ENCODE peak calls at places on chromosomes 1 and 21, in ten cellular contexts. X is fibroblast of villous mesenchyme, F is fibroblast of the aortic adventitia, T is foreskin fibroblast, V is tibial artery, C is fibroblast of mammary gland, R is heart left ventricle, B is suprapubic skin, Z is OCI-LY7, U is transverse colon. N is an unnamed sample.

GRCh38 chr1:94620345-94621031 is 78.9 kb upstream of the F3 start:
- DNase-seq in X (no peak), F (no peak), R (no peak), Z (no peak), T (no peak), V (no peak), B (no peak), C (no peak), U (no peak), N (no peak)

GRCh38 chr1:223847781-223848345 is 2.1 kb upstream of the TP53BP2 start:
- DNase-seq in Z (no peak), C (no peak), B (no peak), F (no peak), U (no peak), T (no peak), R (no peak), V (no peak), X (no peak), N (no peak)

GRCh38 chr1:20494609-20495311 is 8.8 kb upstream of the CAMK2N1 start:
- DNase-seq in U (no peak), B (no peak), T (peak; percentile 95), R (no peak), V (no peak), Z (no peak), X (peak; percentile 59), F (peak; percentile 94), C (peak; percentile 98), N (peak; percentile 45)

GRCh38 chr1:231420959-231421615 is 1.0 kb downstream of the EGLN1 start:
- DNase-seq in F (peak; percentile 54), R (peak; percentile 39), U (peak; percentile 51), C (peak; percentile 39), V (peak; percentile 33), X (peak; percentile 59), B (peak; percentile 70), T (no peak), Z (peak; percentile 75), N (no peak)

GRCh38 chr1:200147742-200148141 is 120.2 kb downstream of the NR5A2 start:
- DNase-seq in X (no peak), R (no peak), V (no peak), Z (no peak), B (no peak), C (no peak), U (no peak), T (no peak), F (no peak), N (no peak)

GRCh38 chr1:93670141-93670540 is 11.5 kb downstream of the BCAR3 start:
- DNase-seq in C (peak; percentile 93), V (no peak), U (no peak), F (peak; percentile 91), X (peak; percentile 81), T (peak; percentile 79), B (no peak), Z (no peak), R (peak; percentile 66), N (peak; percentile 89)

GRCh38 chr1:51576085-51576444 is 40.8 kb upstream of the OSBPL9 start:
- DNase-seq in U (no peak), R (no peak), F (no peak), Z (no peak), T (no peak), V (no peak), X (no peak), B (no peak), C (no peak), N (no peak)

GRCh38 chr21:41411449-41412089 is 14.5 kb upstream of the MX1 start:
- DNase-seq in Z (peak; percentile 43), R (no peak), X (no peak), U (peak; percentile 83), T (no peak), C (peak; percentile 14), V (no peak), F (no peak), B (no peak), N (no peak)

GRCh38 chr1:233735331-233735730 is 121.4 kb downstream of the KCNK1 start:
- DNase-seq in F (no peak), U (no peak), Z (no peak), V (no peak), C (no peak), B (no peak), X (no peak), T (no peak), R (no peak), N (no peak)

GRCh38 chr1:233737341-233737740 is 123.4 kb downstream of the KCNK1 start:
- DNase-seq in B (no peak), F (no peak), C (no peak), U (no peak), R (no peak), V (no peak), Z (no peak), X (no peak), T (no peak), N (no peak)

GRCh38 chr1:233738396-233738795 is 124.5 kb downstream of the KCNK1 start:
- DNase-seq in R (no peak), B (no peak), U (no peak), X (no peak), T (no peak), V (no peak), Z (no peak), C (no peak), F (no peak), N (no peak)

GRCh38 chr1:233735847-233736246 is 121.9 kb downstream of the KCNK1 start:
- DNase-seq in T (no peak), X (peak; percentile 34), U (no peak), V (no peak), C (no peak), Z (no peak), R (no peak), F (no peak), B (no peak), N (no peak)

DNA sequence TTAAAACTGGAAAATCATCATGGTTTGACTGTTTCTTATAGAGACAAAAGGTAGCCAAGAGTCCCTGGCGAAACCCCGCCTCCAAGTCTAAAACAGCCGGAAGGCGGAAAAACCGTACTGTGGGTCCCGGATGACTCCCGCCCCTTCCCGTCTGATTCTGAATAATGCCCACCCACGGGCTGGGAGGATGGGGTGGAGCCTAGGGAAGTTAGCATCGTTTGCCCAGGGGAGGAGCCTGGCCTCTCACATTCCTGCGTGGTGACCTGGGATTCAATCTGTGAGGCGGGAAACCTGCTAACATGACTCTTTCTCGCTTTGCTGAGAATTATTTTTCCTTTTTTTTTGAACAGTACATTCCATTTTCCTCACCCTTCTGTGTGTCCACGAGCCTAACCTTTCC is 124.9 kb downstream of the KCNK1 start:
- DNase-seq in Z (no peak), T (no peak), V (no peak), F (no peak), C (no peak), B (no peak), X (no peak), R (no peak), U (no peak), N (no peak)
- H3K4me3 ChIP-seq in Z (no peak overlapping the region), T (no peak overlapping the region), V (no peak overlapping the region), F (no peak overlapping the region), C (no peak overlapping the region), B (no peak overlapping the region), X (no peak overlapping the region), R (no peak overlapping the region), U (no peak overlapping the region), N (no peak overlapping the region)

GRCh38 chr1:18970762-18971161 is 14.3 kb upstream of the IFFO2 start:
- DNase-seq in R (no peak), Z (no peak), V (no peak), T (no peak), B (peak; percentile 25), U (no peak), X (peak; percentile 23), F (no peak), C (no peak), N (no peak)

GRCh38 chr1:18973446-18973955 is 17.0 kb upstream of the IFFO2 start:
- DNase-seq in F (no peak), R (no peak), V (no peak), Z (no peak), X (no peak), U (no peak), B (peak; percentile 27), T (no peak), C (no peak), N (no peak)

GRCh38 chr1:18972991-18973390 is 16.5 kb upstream of the IFFO2 start:
- DNase-seq in T (no peak), B (peak; percentile 46), V (no peak), Z (no peak), X (no peak), R (no peak), F (no peak), U (no peak), C (no peak), N (no peak)

GRCh38 chr1:18974005-18974404 is 17.5 kb upstream of the IFFO2 start:
- DNase-seq in X (no peak), Z (no peak), R (no peak), T (no peak), V (no peak), C (no peak), U (no peak), F (no peak), B (peak; percentile 49), N (no peak)

GRCh38 chr1:18972531-18972930 is 16.1 kb upstream of the IFFO2 start:
- DNase-seq in V (no peak), Z (no peak), B (peak; percentile 31), X (peak; percentile 43), C (peak; percentile 55), R (no peak), U (no peak), T (no peak), F (peak; percentile 66), N (no peak)
- TF ChIP-seq CTCF in V (peak; percentile 45), Z (no peak), B (no peak), X (peak; percentile 32), C (peak; percentile 37), R (peak; percentile 49), U (peak; percentile 29), T (peak; percentile 28), F (peak; percentile 45), N (peak; percentile 42)

DNA sequence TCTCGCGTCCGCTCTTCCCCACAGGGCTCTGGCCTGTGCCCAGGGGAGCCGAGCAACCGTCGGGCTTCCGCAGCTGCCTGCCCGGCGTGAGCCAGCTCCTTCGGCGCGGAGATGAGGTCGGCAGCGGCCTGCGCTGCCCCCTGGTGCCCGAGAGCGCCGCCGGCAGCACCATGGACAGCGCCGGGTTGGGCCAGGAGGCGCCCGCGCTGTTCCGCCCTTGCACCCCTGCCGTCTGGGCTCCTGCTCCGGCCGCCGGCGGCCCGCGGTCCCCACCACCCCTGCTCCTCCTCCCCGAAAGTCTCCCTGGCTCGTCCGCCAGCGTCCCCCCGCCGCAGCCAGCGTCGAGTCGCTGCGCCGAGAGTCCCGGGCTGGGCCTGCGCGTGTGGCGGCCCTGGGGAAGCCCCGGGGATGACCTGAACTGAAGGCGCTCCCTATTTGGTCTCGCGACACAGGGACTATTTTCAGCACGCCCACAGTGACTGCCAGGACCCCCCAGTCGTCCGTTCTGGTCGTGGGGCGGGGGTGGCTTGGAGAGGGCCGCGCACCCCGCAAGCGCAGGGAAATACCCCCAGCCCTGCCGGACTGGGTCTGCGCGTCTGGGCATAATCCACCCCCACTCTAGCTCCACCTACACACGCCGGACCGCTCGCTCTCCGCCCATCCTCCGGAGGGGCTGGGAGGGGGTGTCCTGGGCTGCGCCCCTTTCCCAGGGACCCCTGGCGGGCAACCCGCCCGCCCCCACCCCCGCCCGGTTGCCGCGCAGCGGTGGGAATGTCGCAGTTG is 1.3 kb downstream of the HES3 start:
- DNase-seq in R (peak; percentile 73), V (peak; percentile 60), F (peak; percentile 70), B (no peak), Z (peak; percentile 74), U (peak; percentile 78), C (peak; percentile 69), T (peak; percentile 77), X (peak; percentile 73), N (peak; percentile 43)
- H3K4me3 ChIP-seq in R (peak overlapping the region; percentile 25), V (no peak overlapping the region), F (no peak overlapping the region), B (no peak overlapping the region), Z (no peak overlapping the region), U (no peak overlapping the region), C (no peak overlapping the region), T (peak overlapping the region; percentile 15), X (peak overlapping the region; percentile 53), N (peak overlapping the region; percentile 18)

GRCh38 chr1:101135526-101135925 is 101.3 kb upstream of the S1PR1 start:
- DNase-seq in B (no peak), X (no peak), U (no peak), R (no peak), T (no peak), Z (no peak), F (no peak), V (no peak), C (no peak), N (no peak)

GRCh38 chr1:101139130-101139529 is 97.7 kb upstream of the S1PR1 start:
- DNase-seq in B (no peak), T (no peak), U (no peak), R (no peak), Z (no peak), C (no peak), F (no peak), X (no peak), V (no peak), N (no peak)

GRCh38 chr1:101140041-101140718 is 96.6 kb upstream of the S1PR1 start:
- DNase-seq in C (no peak), F (no peak), U (no peak), Z (no peak), B (no peak), X (peak; percentile 17), R (no peak), V (no peak), T (no peak), N (no peak)

GRCh38 chr1:101137144-101138126 is 99.4 kb upstream of the S1PR1 start:
- DNase-seq in C (peak; percentile 59), X (peak; percentile 14), V (no peak), B (no peak), T (peak; percentile 19), Z (no peak), U (no peak), F (peak; percentile 74), R (no peak), N (peak; percentile 50)

GRCh38 chr1:101136739-101137138 is 100.1 kb upstream of the S1PR1 start:
- DNase-seq in V (no peak), B (no peak), Z (peak; percentile 42), C (peak; percentile 11), U (no peak), X (no peak), F (peak; percentile 47), T (no peak), R (no peak), N (no peak)
- TF ChIP-seq CTCF in V (no peak), B (no peak), Z (peak; percentile 79), C (no peak), U (no peak), X (no peak), F (peak; percentile 33), T (no peak), R (peak; percentile 49), N (peak; percentile 37)

N was measured in astrocyte of the cerebellum.